ENCODE peak calls at places on chromosomes 6 and 20, in four cellular contexts. C, M, R and E are unnamed samples. For H3K4me1, the result is how much of the 10 kb centered on the place peaks cover.

GRCh38 chr6:106525111-106525884 is 104.0 kb downstream of the RTN4IP1 start:
- DNase-seq in R (no peak), M (no peak), C (no peak), E (no peak)

GRCh38 chr6:10951675-10952282 is 64.9 kb downstream of the SYCP2L start:
- DNase-seq in C (no peak), M (no peak), R (peak), E (no peak)

GRCh38 chr6:134512946-134513345 is 195.0 kb upstream of the SGK1 start:
- DNase-seq in R (no peak), C (peak), M (no peak), E (no peak)

GRCh38 chr20:3749689-3750639 is 17.5 kb downstream of the HSPA12B start:
- DNase-seq in R (peak), M (no peak), C (no peak), E (no peak)

GRCh38 chr6:160188773-160189172 is 67.2 kb downstream of the SLC22A1 start:
- DNase-seq in C (no peak), R (no peak), M (no peak), E (no peak)

GRCh38 chr6:5481024-5481423 is 219.7 kb downstream of the FARS2 start:
- DNase-seq in C (peak), M (no peak), R (no peak), E (no peak)

GRCh38 chr6:15239606-15240364 is 6.1 kb upstream of the JARID2 start:
- DNase-seq in M (no peak), C (peak), R (no peak), E (no peak)

GRCh38 chr6:84033523-84034451 is at the start of gene MRAP2:
- DNase-seq in M (peak), C (no peak), R (peak), E (peak)

GRCh38 chr6:157143171-157143884 is 180.0 kb downstream of the TMEM242 start:
- DNase-seq in M (no peak), C (peak), R (no peak), E (no peak)

GRCh38 chr6:113644861-113645575 is 212.1 kb upstream of the MARCKS start:
- DNase-seq in R (no peak), C (no peak), M (no peak), E (no peak)

GRCh38 chr20:4797275-4797674 is 75.6 kb downstream of the PRND start:
- DNase-seq in C (no peak), R (no peak), M (no peak), E (no peak)

GRCh38 chr6:119482850-119483285 is 133.3 kb upstream of the MAN1A1 start:
- DNase-seq in M (no peak), C (no peak), R (no peak), E (no peak)

GRCh38 chr6:12570461-12571030 is 146.0 kb upstream of the PHACTR1 start:
- DNase-seq in M (no peak), R (no peak), C (no peak), E (no peak)

GRCh38 chr6:135535989-135536414 is 38.5 kb upstream of the AHI1 start:
- DNase-seq in R (peak), C (peak), M (no peak), E (no peak)

GRCh38 chr6:291148-291696 is 1.1 kb upstream of the DUSP22 start:
- DNase-seq in M (no peak), R (peak), C (no peak), E (peak)

GRCh38 chr6:134427721-134428120 is 109.8 kb upstream of the SGK1 start:
- DNase-seq in R (no peak), M (no peak), C (no peak), E (no peak)

GRCh38 chr20:40986774-40987173 is 41.8 kb upstream of the TOP1 start:
- DNase-seq in C (no peak), M (no peak), R (no peak), E (no peak)

GRCh38 chr20:38143646-38144554 is 21.2 kb downstream of the TGM2 start:
- DNase-seq in M (no peak), C (peak), R (peak), E (no peak)

GRCh38 chr6:101806241-101806640 is 412.7 kb downstream of the GRIK2 start:
- DNase-seq in R (no peak), C (no peak), M (no peak), E (no peak)

GRCh38 chr20:10376271-10377075 is 57.5 kb downstream of the MKKS start:
- DNase-seq in C (no peak), M (no peak), R (no peak), E (no peak)

GRCh38 chr6:132392792-132393191 is 8.5 kb downstream of the MOXD1 start:
- DNase-seq in C (no peak), M (no peak), R (no peak), E (no peak)

GRCh38 chr6:21263531-21264287 is 329.8 kb upstream of the SOX4 start:
- DNase-seq in R (no peak), C (no peak), M (no peak), E (no peak)

GRCh38 chr20:57672164-57672563 is 37.7 kb downstream of the PMEPA1 start:
- DNase-seq in C (peak), M (no peak), R (no peak), E (peak)

GRCh38 chr6:148238713-148239112 is 103.9 kb upstream of the SASH1 start:
- DNase-seq in M (no peak), R (no peak), C (no peak), E (no peak)

GRCh38 chr6:145028144-145028818 is 707.0 kb downstream of the EPM2A start:
- DNase-seq in R (peak), M (no peak), C (no peak), E (no peak)

GRCh38 chr20:53898558-53898931 is 171.8 kb downstream of the BCAS1 start:
- DNase-seq in C (no peak), M (no peak), R (no peak), E (no peak)

GRCh38 chr20:53901697-53902096 is 168.7 kb downstream of the BCAS1 start:
- DNase-seq in R (no peak), M (no peak), C (no peak), E (no peak)

GRCh38 chr20:53901064-53901463 is 169.3 kb downstream of the BCAS1 start:
- DNase-seq in R (peak), M (no peak), C (no peak), E (no peak)

GRCh38 chr20:53899351-53900167 is 170.8 kb downstream of the BCAS1 start:
- DNase-seq in R (peak), C (no peak), M (no peak), E (peak)

DNA sequence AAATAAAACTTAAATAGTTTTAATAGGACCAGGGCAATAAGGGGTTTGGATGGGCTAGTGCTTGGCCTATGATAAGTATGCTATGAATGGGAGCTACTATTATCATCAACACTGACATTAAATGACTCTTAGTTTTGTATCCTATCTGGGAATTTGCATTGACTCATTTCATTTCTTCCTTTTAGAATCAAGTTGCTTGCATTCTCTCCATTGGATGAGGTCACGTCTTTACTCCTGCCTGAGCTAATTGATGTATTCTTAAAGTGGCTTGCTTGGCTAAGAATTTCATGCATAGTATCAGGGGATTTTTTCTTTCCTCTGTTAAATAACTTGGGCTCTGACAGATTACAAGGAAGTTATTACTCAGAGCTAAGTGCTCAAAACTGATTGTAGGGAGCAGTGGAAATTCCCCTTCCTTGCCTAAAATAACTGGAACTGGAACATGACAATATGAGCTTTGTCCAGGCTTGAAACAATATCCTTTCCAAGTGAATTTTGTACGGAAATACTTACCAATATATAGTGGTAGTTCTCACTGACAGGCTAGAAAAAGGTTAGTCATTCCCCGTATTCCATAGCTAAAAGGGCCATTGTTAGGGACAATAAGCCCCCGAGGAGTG is 169.9 kb downstream of the BCAS1 start:
- DNase-seq in R (peak), M (no peak), C (no peak), E (no peak)
- H3K4me1 ChIP-seq in R (under half), M (under half), C (under half), E (under half)

DNA sequence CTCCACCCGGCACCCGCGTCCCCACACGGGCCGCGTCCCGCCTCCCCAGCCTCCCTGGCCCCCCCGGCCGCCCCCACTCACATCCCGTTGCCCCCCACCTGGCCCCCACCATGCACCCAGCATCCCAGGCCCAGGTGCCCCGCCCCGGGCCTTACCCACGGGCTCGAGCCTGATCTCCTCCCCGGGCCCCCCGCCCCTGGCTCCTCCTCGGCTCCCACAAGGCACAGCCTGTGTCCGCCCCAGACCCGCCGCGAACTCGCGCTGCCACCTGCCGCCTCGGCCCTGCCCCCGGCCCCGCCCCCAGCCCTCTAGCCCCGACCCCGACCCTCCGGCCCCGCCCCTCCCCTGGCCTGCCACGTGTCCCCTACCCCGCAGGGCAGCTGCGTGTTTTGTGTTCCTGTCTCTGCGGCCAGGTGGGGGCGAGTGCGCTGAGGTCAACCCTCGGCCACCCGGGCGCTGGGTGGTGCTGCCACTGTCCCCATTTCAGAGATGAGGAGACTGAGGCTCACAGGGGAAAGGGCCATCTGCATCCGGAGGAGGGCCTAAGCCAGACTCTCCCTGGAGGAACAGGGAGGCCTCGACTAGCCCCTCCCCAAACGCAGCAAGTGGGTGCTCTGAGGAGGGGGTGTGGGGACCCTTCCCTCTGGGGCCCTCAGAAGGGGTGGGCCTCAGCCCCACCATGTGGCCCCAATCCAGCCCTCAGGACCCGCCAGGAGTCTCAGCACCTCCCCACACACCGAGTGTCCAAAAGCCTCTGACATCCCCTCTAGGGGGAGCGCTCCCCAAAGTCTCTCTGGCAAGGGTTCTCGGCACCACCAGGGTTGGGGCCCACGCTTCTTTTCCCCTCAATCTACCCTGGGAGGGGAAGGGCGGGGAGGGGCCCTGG is 99.8 kb downstream of the TAF4 start:
- DNase-seq in R (no peak), C (peak), M (peak), E (no peak)
- TF ChIP-seq CTCF in R (no peak), C (no peak), M (no peak), E (no peak)

DNA sequence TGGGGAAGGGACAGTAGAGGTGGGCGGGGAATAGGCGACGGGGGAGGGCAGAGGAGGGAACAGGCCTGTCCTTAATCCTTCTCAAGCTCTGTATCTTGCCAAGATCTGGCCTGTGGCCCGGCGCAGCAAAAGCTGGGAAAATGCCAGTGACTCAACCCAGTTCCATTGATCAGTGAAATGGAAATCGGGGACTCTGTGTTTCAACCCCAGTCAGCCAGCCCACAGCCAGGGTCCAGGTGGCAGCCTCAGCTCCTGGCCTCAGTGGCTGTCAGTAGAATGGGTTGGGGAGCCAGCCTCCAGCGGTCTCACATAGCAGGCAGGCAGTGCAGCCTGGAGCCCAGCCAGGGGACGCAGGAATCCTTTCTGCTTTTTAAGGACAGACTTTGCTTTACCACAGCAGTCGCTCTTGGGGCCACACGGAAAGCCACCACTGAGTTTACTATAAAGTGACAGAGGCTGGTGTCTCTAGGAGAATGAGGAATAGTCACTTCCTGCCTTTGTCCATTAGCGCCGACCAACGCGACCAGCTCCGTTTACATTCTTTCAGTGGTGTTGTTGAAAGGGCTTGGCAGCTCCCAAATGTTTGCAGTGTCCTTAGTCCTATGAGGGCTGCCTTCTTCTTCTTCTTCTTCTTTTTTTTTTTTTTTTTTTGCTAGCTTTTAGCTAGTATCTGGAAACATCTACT is 128.1 kb downstream of the RIN2 start:
- DNase-seq in M (peak), C (peak), R (peak), E (peak)
- H3K4me3 ChIP-seq in M (peak), C (no peak), R (peak), E (peak)

GRCh38 chr6:8549381-8549780 is 114.0 kb upstream of the SLC35B3 start:
- DNase-seq in C (no peak), R (no peak), M (no peak), E (no peak)

GRCh38 chr6:8546496-8546895 is 111.2 kb upstream of the SLC35B3 start:
- DNase-seq in M (no peak), R (no peak), C (no peak), E (no peak)

GRCh38 chr6:8548979-8549378 is 113.6 kb upstream of the SLC35B3 start:
- DNase-seq in R (no peak), M (no peak), C (no peak), E (no peak)

GRCh38 chr6:8539446-8539845 is 104.1 kb upstream of the SLC35B3 start:
- DNase-seq in M (no peak), C (no peak), R (no peak), E (no peak)

DNA sequence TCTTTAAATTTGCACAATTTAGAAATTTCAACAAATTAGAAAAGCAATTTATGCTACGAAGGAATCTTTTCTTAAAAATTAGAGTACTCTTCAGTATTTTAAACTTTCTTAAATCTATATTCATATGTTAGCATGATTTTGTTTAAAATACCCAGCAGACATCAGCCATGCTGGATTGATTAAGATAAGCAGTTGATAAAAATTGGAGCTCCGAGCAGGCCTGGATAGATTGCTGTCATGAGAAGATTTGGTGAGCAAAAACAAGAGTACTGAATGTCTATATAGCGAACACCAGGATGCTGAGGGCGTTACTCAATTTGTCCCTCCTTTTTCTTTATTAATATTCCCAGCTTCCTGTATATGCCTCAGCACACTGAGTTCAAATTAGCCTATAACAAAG is 108.4 kb upstream of the SLC35B3 start:
- DNase-seq in C (no peak), R (no peak), M (no peak), E (no peak)
- H3K4me1 ChIP-seq in C (under half), R (under half), M (under half), E (under half)

GRCh38 chr6:125752773-125753172 is 3.3 kb downstream of the HEY2 start:
- DNase-seq in M (no peak), C (no peak), R (no peak), E (no peak)

GRCh38 chr6:125753937-125754259 is 4.5 kb downstream of the HEY2 start:
- DNase-seq in R (no peak), C (no peak), M (no peak), E (no peak)

GRCh38 chr6:125750692-125751333 is 1.4 kb downstream of the HEY2 start:
- DNase-seq in C (no peak), R (no peak), M (no peak), E (no peak)

GRCh38 chr6:125751334-125751916 is 2.0 kb downstream of the HEY2 start:
- DNase-seq in C (no peak), M (no peak), R (no peak), E (no peak)

GRCh38 chr6:125753218-125753936 is 3.9 kb downstream of the HEY2 start:
- DNase-seq in C (no peak), M (no peak), R (no peak), E (no peak)
- TF ChIP-seq CTCF in C (peak), M (no peak), R (peak), E (no peak)

GRCh38 chr20:577167-577791 is 32.8 kb downstream of the TCF15 start:
- DNase-seq in C (no peak), R (peak), M (no peak), E (no peak)
- H3K4me3 ChIP-seq in C (no peak), R (no peak), M (no peak), E (no peak)

GRCh38 chr20:63310265-63310971 is 17.4 kb downstream of the COL20A1 start:
- DNase-seq in M (no peak), C (no peak), R (no peak), E (no peak)
- H3K4me1 ChIP-seq in M (under half), C (under half), R (under half), E (under half)

DNA sequence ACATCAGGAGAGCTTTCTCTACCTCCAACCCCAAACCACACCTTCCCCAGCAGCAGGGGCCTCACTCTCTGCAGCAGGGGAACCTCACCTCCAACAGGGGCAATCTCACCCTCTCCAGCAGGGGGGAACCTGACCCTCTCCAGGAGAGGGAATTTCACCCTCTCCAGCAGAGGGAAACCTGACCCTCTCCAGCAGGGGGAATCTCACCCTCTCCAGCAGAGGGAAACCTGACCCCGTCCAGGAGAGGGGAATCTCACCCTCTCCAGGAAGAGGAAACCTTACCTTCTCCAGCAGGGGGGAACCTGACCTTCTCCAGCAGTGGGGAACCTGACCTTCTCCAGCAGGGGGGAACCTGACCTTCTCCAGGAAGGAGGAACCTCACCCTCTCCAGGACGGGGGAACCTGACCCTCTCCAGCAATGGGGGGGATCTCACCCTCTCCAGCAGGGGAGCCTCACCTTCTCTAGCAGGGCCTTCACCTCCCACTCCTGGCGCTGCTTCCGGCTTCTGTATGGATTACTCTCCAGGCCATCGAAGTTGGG is 3.1 kb downstream of the B3GALT4 start:
- DNase-seq in R (peak), C (no peak), M (no peak), E (no peak)
- TF ChIP-seq CTCF in R (peak), C (no peak), M (no peak), E (no peak)